ENCODE peak calls at places on chromosome 20, in nine cellular contexts. P is effector CD4-positive, alpha-beta T cell; E is germinal center; H is HTR-8/SVneo; Q is T1000; A is mucosa of gallbladder; J is activated T-cell treated with anti-CD3 and anti-CD28 coated beads, Interleukin-2, amount 50 U/mL, for 4 hours; N is fibroblast of lung; X is GM23248. G is an unnamed sample.

GRCh38 chr20:37310951-37311350 is 21.5 kb downstream of the MANBAL start:
- DNase-seq in A (no peak), E (no peak), N (no peak), J (no peak), H (no peak), Q (no peak), X (no peak), P (no peak), G (no peak)

GRCh38 chr20:44597930-44598329 is 15.6 kb downstream of the PKIG start:
- DNase-seq in X (no peak), A (no peak), N (peak; percentile 22), H (no peak), Q (no peak), J (no peak), E (no peak), P (no peak), G (no peak)

GRCh38 chr20:20085812-20086211 is 33.5 kb downstream of the CFAP61 start:
- DNase-seq in A (no peak), Q (no peak), J (no peak), N (no peak), X (peak; percentile 23), E (no peak), P (no peak), H (no peak), G (no peak)

GRCh38 chr20:18754030-18754659 is 59.4 kb upstream of the SCP2D1 start:
- DNase-seq in Q (no peak), P (no peak), J (no peak), X (no peak), N (peak; percentile 5), E (no peak), A (no peak), H (no peak), G (no peak)

GRCh38 chr20:297925-298754 is 770 bp downstream of the ZCCHC3 start:
- DNase-seq in J (no peak), A (peak; percentile 60), H (peak; percentile 39), P (peak; percentile 15), Q (no peak), N (peak; percentile 75), X (peak; percentile 88), E (peak; percentile 51), G (peak; percentile 26)

GRCh38 chr20:33442136-33443005 is 1.2 kb downstream of the SNTA1 start:
- DNase-seq in P (no peak), A (no peak), J (no peak), N (no peak), X (no peak), H (no peak), E (no peak), Q (no peak), G (no peak)

GRCh38 chr20:3749087-3749688 is 16.7 kb downstream of the HSPA12B start:
- DNase-seq in E (no peak), Q (no peak), N (no peak), H (no peak), J (no peak), A (no peak), P (no peak), X (no peak), G (no peak)

GRCh38 chr20:47379433-47380150 is 23.1 kb upstream of the ZMYND8 start:
- DNase-seq in Q (peak; percentile 43), N (peak; percentile 98), A (no peak), E (no peak), H (peak; percentile 98), P (no peak), X (peak; percentile 85), J (no peak), G (no peak)

GRCh38 chr20:1389703-1390385 is 3.0 kb downstream of the FKBP1A start:
- DNase-seq in X (peak; percentile 47), P (no peak), E (no peak), Q (no peak), J (no peak), A (no peak), N (peak; percentile 19), H (no peak), G (no peak)

GRCh38 chr20:50291428-50292323 is 101.0 kb downstream of the CEBPB start:
- DNase-seq in N (no peak), E (no peak), H (no peak), A (no peak), Q (no peak), P (no peak), X (no peak), J (no peak), G (no peak)

GRCh38 chr20:63295018-63295417 is 2.0 kb downstream of the COL20A1 start:
- DNase-seq in N (no peak), J (no peak), H (no peak), A (no peak), X (no peak), E (no peak), Q (no peak), P (no peak), G (no peak)

GRCh38 chr20:16241911-16242310 is 331.3 kb downstream of the KIF16B start:
- DNase-seq in J (no peak), X (no peak), P (no peak), H (no peak), A (no peak), Q (no peak), N (no peak), E (no peak), G (no peak)

GRCh38 chr20:63252157-63252780 is 2.0 kb downstream of the NKAIN4 start:
- DNase-seq in N (no peak), J (no peak), Q (no peak), E (no peak), A (no peak), P (no peak), H (no peak), X (no peak), G (no peak)

GRCh38 chr20:47622118-47622665 is 120.5 kb downstream of the NCOA3 start:
- DNase-seq in Q (no peak), J (no peak), A (no peak), P (no peak), E (no peak), N (no peak), H (no peak), X (no peak), G (no peak)

GRCh38 chr20:51691703-51692102 is 76.5 kb downstream of the ATP9A start:
- DNase-seq in H (no peak), E (no peak), X (no peak), Q (no peak), A (no peak), P (no peak), J (no peak), N (no peak), G (no peak)